ENCODE peak calls at places on chromosomes 5 and 9, in four cellular contexts. One of them, this sample, is unnamed.
A peak's percentile ranks its signal among the peaks of the same experiment; 100 is the strongest.

GRCh38 chr9:124439086-124439485 is 11.2 kb upstream of the ADGRD2 start:
- DNase-seq in NCI-H524: no peak
- DNase-seq in iPS DF 6.9: no peak
- DNase-seq in NAMALWA: no peak
- DNase-seq in this sample: no peak

GRCh38 chr5:69230181-69230580 is 4.5 kb upstream of the CDK7 start:
- DNase-seq in NCI-H524: no peak
- DNase-seq in iPS DF 6.9: no peak
- DNase-seq in NAMALWA: no peak
- DNase-seq in this sample: no peak

GRCh38 chr5:170821257-170821800 is 37.8 kb downstream of the GABRP start:
- DNase-seq in NCI-H524: no peak
- DNase-seq in iPS DF 6.9: no peak
- DNase-seq in NAMALWA: no peak
- DNase-seq in this sample: no peak

GRCh38 chr5:10442581-10442980 is 902 bp downstream of the ROPN1L start:
- DNase-seq in NCI-H524: no peak
- DNase-seq in iPS DF 6.9: no peak
- DNase-seq in NAMALWA: no peak
- DNase-seq in this sample: no peak

GRCh38 chr5:76953551-76954382 is 922 bp downstream of the CRHBP start:
- DNase-seq in NCI-H524: no peak
- DNase-seq in iPS DF 6.9: no peak
- DNase-seq in NAMALWA: no peak
- DNase-seq in this sample: no peak

GRCh38 chr9:37054513-37054776 is 20.4 kb upstream of the PAX5 start:
- DNase-seq in NCI-H524: no peak
- DNase-seq in iPS DF 6.9: no peak
- DNase-seq in NAMALWA: no peak
- DNase-seq in this sample: peak; percentile 54

GRCh38 chr5:174625591-174626365 is 98.6 kb upstream of the MSX2 start:
- DNase-seq in NCI-H524: no peak
- DNase-seq in iPS DF 6.9: no peak
- DNase-seq in NAMALWA: no peak
- DNase-seq in this sample: no peak

GRCh38 chr5:177306674-177307543 is 3.3 kb downstream of the PRELID1 start:
- DNase-seq in NCI-H524: no peak
- DNase-seq in iPS DF 6.9: no peak
- DNase-seq in NAMALWA: no peak
- DNase-seq in this sample: no peak

GRCh38 chr9:16645970-16646369 is 224.5 kb downstream of the BNC2 start:
- DNase-seq in NCI-H524: no peak
- DNase-seq in iPS DF 6.9: no peak
- DNase-seq in NAMALWA: no peak
- DNase-seq in this sample: no peak

GRCh38 chr9:86767373-86767772 is 179.9 kb downstream of the GAS1 start:
- DNase-seq in NCI-H524: no peak
- DNase-seq in iPS DF 6.9: no peak
- DNase-seq in NAMALWA: no peak
- DNase-seq in this sample: no peak

GRCh38 chr5:159050408-159051091 is 49.2 kb downstream of the EBF1 start:
- DNase-seq in NCI-H524: peak; percentile 52
- DNase-seq in iPS DF 6.9: no peak
- DNase-seq in NAMALWA: peak; percentile 80
- DNase-seq in this sample: peak; percentile 91

GRCh38 chr5:55071413-55071812 is 31.0 kb upstream of the GZMA start:
- DNase-seq in NCI-H524: no peak
- DNase-seq in iPS DF 6.9: no peak
- DNase-seq in NAMALWA: no peak
- DNase-seq in this sample: no peak

GRCh38 chr5:179345429-179346321 is at the start of gene ADAMTS2:
- DNase-seq in NCI-H524: peak; percentile 37
- DNase-seq in iPS DF 6.9: no peak
- DNase-seq in NAMALWA: no peak
- DNase-seq in this sample: no peak

GRCh38 chr5:175686396-175686795 is 28.5 kb downstream of the HRH2 start:
- DNase-seq in NCI-H524: no peak
- DNase-seq in iPS DF 6.9: no peak
- DNase-seq in NAMALWA: no peak
- DNase-seq in this sample: no peak

GRCh38 chr5:67620386-67621039 is 423.9 kb upstream of the CD180 start:
- DNase-seq in NCI-H524: no peak
- DNase-seq in iPS DF 6.9: no peak
- DNase-seq in NAMALWA: no peak
- DNase-seq in this sample: no peak

GRCh38 chr9:92738661-92739081 is 26.0 kb downstream of the BICD2 start:
- DNase-seq in NCI-H524: no peak
- DNase-seq in iPS DF 6.9: no peak
- DNase-seq in NAMALWA: no peak
- DNase-seq in this sample: no peak

GRCh38 chr9:113949206-113950078 is 73.3 kb downstream of the ZNF618 start:
- DNase-seq in NCI-H524: no peak
- DNase-seq in iPS DF 6.9: no peak
- DNase-seq in NAMALWA: no peak
- DNase-seq in this sample: no peak

GRCh38 chr5:149439899-149440655 is 61.0 kb upstream of the IL17B start:
- DNase-seq in NCI-H524: peak; percentile 33
- DNase-seq in iPS DF 6.9: peak; percentile 76
- DNase-seq in NAMALWA: no peak
- DNase-seq in this sample: no peak

GRCh38 chr5:56166671-56167070 is 66.5 kb downstream of the ANKRD55 start:
- DNase-seq in NCI-H524: no peak
- DNase-seq in iPS DF 6.9: no peak
- DNase-seq in NAMALWA: no peak
- DNase-seq in this sample: no peak

GRCh38 chr9:81536242-81537025 is 152.9 kb downstream of the TLE1 start:
- DNase-seq in NCI-H524: no peak
- DNase-seq in iPS DF 6.9: no peak
- DNase-seq in NAMALWA: no peak
- DNase-seq in this sample: no peak

GRCh38 chr9:111974092-111974681 is 77.6 kb downstream of the UGCG start:
- DNase-seq in NCI-H524: peak; percentile 45
- DNase-seq in iPS DF 6.9: no peak
- DNase-seq in NAMALWA: no peak
- DNase-seq in this sample: no peak

GRCh38 chr5:55918097-55919035 is 67.2 kb downstream of the IL31RA start:
- DNase-seq in NCI-H524: no peak
- DNase-seq in iPS DF 6.9: no peak
- DNase-seq in NAMALWA: no peak
- DNase-seq in this sample: no peak

GRCh38 chr5:135543151-135543818 is 7.5 kb upstream of the NEUROG1 start:
- DNase-seq in NCI-H524: no peak
- DNase-seq in iPS DF 6.9: no peak
- DNase-seq in NAMALWA: no peak
- DNase-seq in this sample: no peak

This sample was measured in Karpas-422.